ENCODE peak calls at places on chromosomes 16 and 17, in seven cellular contexts. Q is amygdala; N is PC-3; L is activated T-helper 1 cell treated with Interleukin-2 at 50 U/mL for 16 hours; R is activated T-helper 9 cell treated with anti-CD3 and anti-CD28 coated beads, Interleukin-2, amount 50 U/mL, for 16 hours; G is WTC11; D is stimulated activated CD4-positive, alpha-beta T cell treated with anti-CD3 and anti-CD28 coated beads, Interleukin-12 subunit alpha, Interleukin-12 subunit beta, amount 100 ng/mL, for 48 hours. T is an unnamed sample.

GRCh38 chr16:2009302-2009711 is 314 bp downstream of the ZNF598 start:
- DNase-seq in Q (no peak), N (no peak), L (no peak), R (no peak), G (no peak), D (no peak), T (no peak)

GRCh38 chr16:13018026-13018425 is 116.6 kb downstream of the SHISA9 start:
- DNase-seq in Q (no peak), N (no peak), L (no peak), R (no peak), G (no peak), D (no peak), T (no peak)

GRCh38 chr16:87789437-87790277 is 23.9 kb upstream of the KLHDC4 start:
- DNase-seq in Q (no peak), N (peak; percentile 86), L (no peak), R (no peak), G (no peak), D (no peak), T (no peak)

GRCh38 chr16:49747654-49748053 is 108.3 kb downstream of the ZNF423 start:
- DNase-seq in Q (no peak), N (no peak), L (no peak), R (no peak), G (no peak), D (no peak), T (no peak)

GRCh38 chr16:10256855-10257641 is 74.8 kb upstream of the GRIN2A start:
- DNase-seq in Q (peak; percentile 10), N (peak; percentile 8), L (peak; percentile 10), R (peak; percentile 25), G (peak; percentile 66), D (no peak), T (peak; percentile 8)

GRCh38 chr16:1870365-1871082 is 1.4 kb downstream of the MEIOB start:
- DNase-seq in Q (no peak), N (peak; percentile 84), L (no peak), R (no peak), G (no peak), D (no peak), T (no peak)

GRCh38 chr17:14779236-14779635 is 478.4 kb downstream of the HS3ST3B1 start:
- DNase-seq in Q (no peak), N (peak; percentile 65), L (no peak), R (no peak), G (no peak), D (no peak), T (no peak)

GRCh38 chr16:68064791-68065365 is 20.3 kb upstream of the NFATC3 start:
- DNase-seq in Q (peak; percentile 49), N (peak; percentile 63), L (peak; percentile 50), R (peak; percentile 49), G (peak; percentile 79), D (peak; percentile 53), T (no peak)

GRCh38 chr16:62256406-62256805 is 220.2 kb upstream of the CDH8 start:
- DNase-seq in Q (no peak), N (no peak), L (no peak), R (no peak), G (no peak), D (no peak), T (no peak)

GRCh38 chr17:41360291-41360995 is 9.2 kb downstream of the KRT33B start:
- DNase-seq in Q (no peak), N (peak; percentile 80), L (no peak), R (no peak), G (no peak), D (no peak), T (no peak)

GRCh38 chr17:55607736-55608341 is 96.6 kb upstream of the SMIM36 start:
- DNase-seq in Q (no peak), N (peak; percentile 97), L (no peak), R (no peak), G (no peak), D (no peak), T (no peak)

GRCh38 chr16:49754495-49755290 is 101.2 kb downstream of the ZNF423 start:
- DNase-seq in Q (no peak), N (no peak), L (no peak), R (no peak), G (peak; percentile 47), D (no peak), T (no peak)

GRCh38 chr17:38911081-38911730 is 14.2 kb upstream of the LASP1NB start:
- DNase-seq in Q (no peak), N (no peak), L (no peak), R (no peak), G (no peak), D (no peak), T (no peak)

GRCh38 chr17:70597774-70598173 is 428.4 kb downstream of the KCNJ2 start:
- DNase-seq in Q (no peak), N (no peak), L (no peak), R (no peak), G (no peak), D (no peak), T (no peak)

GRCh38 chr17:16287563-16288027 is 65.7 kb downstream of the CENPV start:
- DNase-seq in Q (no peak), N (peak; percentile 55), L (no peak), R (no peak), G (no peak), D (no peak), T (peak; percentile 72)

GRCh38 chr17:19328441-19329061 is 34.0 kb downstream of the B9D1 start:
- DNase-seq in Q (no peak), N (no peak), L (no peak), R (no peak), G (peak; percentile 9), D (no peak), T (no peak)

GRCh38 chr16:71626858-71627213 is 852 bp downstream of the MARVELD3 start:
- DNase-seq in Q (no peak), N (no peak), L (no peak), R (no peak), G (peak; percentile 70), D (no peak), T (no peak)

GRCh38 chr16:4115941-4116327 is 308 bp downstream of the ADCY9 start:
- DNase-seq in Q (no peak), N (no peak), L (no peak), R (no peak), G (no peak), D (no peak), T (no peak)

GRCh38 chr17:34024303-34025178 is 230.5 kb upstream of the CCL2 start:
- DNase-seq in Q (peak; percentile 2), N (no peak), L (no peak), R (no peak), G (no peak), D (no peak), T (no peak)

GRCh38 chr17:80743181-80743771 is 198.6 kb downstream of the RPTOR start:
- DNase-seq in Q (no peak), N (no peak), L (no peak), R (no peak), G (no peak), D (peak; percentile 41), T (peak; percentile 25)

GRCh38 chr16:73890524-73891500 is 405.8 kb upstream of the PSMD7 start:
- DNase-seq in Q (no peak), N (no peak), L (no peak), R (no peak), G (peak; percentile 41), D (no peak), T (no peak)

GRCh38 chr16:72921620-72922019 is 126.3 kb downstream of the ZFHX3 start:
- DNase-seq in Q (peak; percentile 27), N (no peak), L (no peak), R (no peak), G (no peak), D (no peak), T (no peak)

GRCh38 chr16:56849690-56850680 is 15.0 kb upstream of the SLC12A3 start:
- DNase-seq in Q (no peak), N (no peak), L (no peak), R (no peak), G (no peak), D (no peak), T (no peak)

GRCh38 chr17:2750721-2751120 is 1.3 kb upstream of the CCDC92B start:
- DNase-seq in Q (no peak), N (no peak), L (no peak), R (no peak), G (no peak), D (no peak), T (no peak)

GRCh38 chr17:34991606-34992005 is 11.3 kb downstream of the LIG3 start:
- DNase-seq in Q (no peak), N (no peak), L (no peak), R (no peak), G (no peak), D (no peak), T (peak; percentile 43)

GRCh38 chr16:24728011-24728410 is 1.4 kb upstream of the TNRC6A start:
- DNase-seq in Q (no peak), N (no peak), L (no peak), R (no peak), G (no peak), D (no peak), T (no peak)

GRCh38 chr17:57354669-57355068 is 98.3 kb downstream of the MSI2 start:
- DNase-seq in Q (no peak), N (no peak), L (no peak), R (no peak), G (no peak), D (no peak), T (no peak)

GRCh38 chr17:30942311-30943079 is 20.8 kb downstream of the ADAP2 start:
- DNase-seq in Q (no peak), N (no peak), L (no peak), R (no peak), G (no peak), D (no peak), T (no peak)

GRCh38 chr17:78919816-78920516 is 5.2 kb downstream of the TIMP2 start:
- DNase-seq in Q (no peak), N (no peak), L (no peak), R (no peak), G (no peak), D (no peak), T (no peak)

GRCh38 chr16:84603115-84603816 is 14.6 kb downstream of the COTL1 start:
- DNase-seq in Q (peak; percentile 53), N (peak; percentile 92), L (no peak), R (peak; percentile 32), G (no peak), D (no peak), T (peak; percentile 82)

GRCh38 chr16:1464196-1464893 is 10.5 kb downstream of the CLCN7 start:
- DNase-seq in Q (no peak), N (no peak), L (no peak), R (no peak), G (peak; percentile 6), D (no peak), T (no peak)

GRCh38 chr17:5128905-5129535 is 13.2 kb downstream of the USP6 start:
- DNase-seq in Q (no peak), N (no peak), L (no peak), R (no peak), G (no peak), D (no peak), T (no peak)

GRCh38 chr17:5583426-5584382 is 605 bp downstream of the NLRP1 start:
- DNase-seq in Q (no peak), N (no peak), L (no peak), R (no peak), G (no peak), D (no peak), T (no peak)

T was measured in HL-60.